ENCODE peak calls at places on chromosomes 12 and 14, in eight cellular contexts. U is EH; S is naive thymus-derived CD4-positive, alpha-beta T cell; D is NCI-H345; Y is NAMALWA; L is NCI-H748 treated with DMSO at 0.1 percent for 48 hours; E is G401; I is skeletal muscle cell. W is an unnamed sample.

GRCh38 chr14:70962935-70963334 is 55.7 kb downstream of the PCNX1 start:
- DNase-seq in U (no peak), S (no peak), D (no peak), Y (no peak), L (no peak), E (no peak), I (no peak), W (no peak)

GRCh38 chr12:19031032-19031431 is 98.5 kb upstream of the PLEKHA5 start:
- DNase-seq in U (peak), S (no peak), D (no peak), Y (no peak), L (no peak), E (no peak), I (peak), W (peak)

GRCh38 chr14:33039321-33039720 is 100.6 kb downstream of the NPAS3 start:
- DNase-seq in U (no peak), S (no peak), D (no peak), Y (no peak), L (no peak), E (no peak), I (no peak), W (no peak)

GRCh38 chr14:66395300-66395699 is 90.9 kb upstream of the CCDC196 start:
- DNase-seq in U (no peak), S (peak), D (no peak), Y (no peak), L (no peak), E (no peak), I (no peak), W (no peak)

GRCh38 chr14:60722163-60722835 is 1.9 kb downstream of the SIX4 start:
- DNase-seq in U (peak), S (no peak), D (peak), Y (peak), L (peak), E (peak), I (peak), W (no peak)

GRCh38 chr14:100535287-100536131 is 51.7 kb downstream of the BEGAIN start:
- DNase-seq in U (no peak), S (no peak), D (no peak), Y (no peak), L (no peak), E (no peak), I (no peak), W (no peak)

GRCh38 chr12:2129076-2129475 is 76.3 kb downstream of the CACNA1C start:
- DNase-seq in U (peak), S (no peak), D (no peak), Y (no peak), L (no peak), E (no peak), I (peak), W (peak)

GRCh38 chr12:47121146-47121545 is 41.4 kb upstream of the AMIGO2 start:
- DNase-seq in U (peak), S (no peak), D (no peak), Y (no peak), L (no peak), E (no peak), I (no peak), W (no peak)

GRCh38 chr12:113929312-113929989 is 36.7 kb downstream of the RBM19 start:
- DNase-seq in U (no peak), S (no peak), D (no peak), Y (no peak), L (no peak), E (no peak), I (no peak), W (no peak)

GRCh38 chr12:32920506-32921085 is 24.0 kb upstream of the PKP2 start:
- DNase-seq in U (no peak), S (no peak), D (no peak), Y (no peak), L (no peak), E (no peak), I (no peak), W (no peak)

GRCh38 chr12:94990222-94990621 is 13.3 kb downstream of the NDUFA12 start:
- DNase-seq in U (no peak), S (no peak), D (no peak), Y (no peak), L (no peak), E (no peak), I (no peak), W (no peak)

GRCh38 chr12:13146539-13146938 is 43.1 kb upstream of the GSG1 start:
- DNase-seq in U (no peak), S (no peak), D (no peak), Y (no peak), L (no peak), E (no peak), I (no peak), W (no peak)

GRCh38 chr14:57502581-57503254 is 9.1 kb upstream of the CCDC198 start:
- DNase-seq in U (peak), S (no peak), D (no peak), Y (no peak), L (no peak), E (no peak), I (peak), W (no peak)

GRCh38 chr14:103442288-103442687 is 57.1 kb downstream of the MARK3 start:
- DNase-seq in U (peak), S (no peak), D (no peak), Y (no peak), L (no peak), E (no peak), I (no peak), W (no peak)

GRCh38 chr12:52419656-52420055 is 13.5 kb upstream of the KRT82 start:
- DNase-seq in U (peak), S (no peak), D (no peak), Y (no peak), L (no peak), E (no peak), I (no peak), W (no peak)

GRCh38 chr12:31868980-31869379 is 90.2 kb upstream of the RESF1 start:
- DNase-seq in U (peak), S (no peak), D (peak), Y (no peak), L (peak), E (peak), I (peak), W (peak)

GRCh38 chr12:94621662-94622359 is 28.5 kb downstream of the TMCC3 start:
- DNase-seq in U (no peak), S (peak), D (no peak), Y (no peak), L (no peak), E (no peak), I (peak), W (no peak)

GRCh38 chr14:56271988-56272387 is 153.8 kb downstream of the PELI2 start:
- DNase-seq in U (peak), S (no peak), D (no peak), Y (no peak), L (peak), E (no peak), I (no peak), W (peak)

GRCh38 chr14:67166450-67166853 is 22.8 kb upstream of the GARIN2 start:
- DNase-seq in U (peak), S (peak), D (peak), Y (peak), L (peak), E (peak), I (no peak), W (peak)

GRCh38 chr12:1590083-1590979 is 4.0 kb downstream of the FBXL14 start:
- DNase-seq in U (peak), S (no peak), D (no peak), Y (no peak), L (no peak), E (peak), I (no peak), W (no peak)

GRCh38 chr14:52313903-52314481 is at the start of gene PTGER2:
- DNase-seq in U (peak), S (peak), D (peak), Y (no peak), L (peak), E (no peak), I (peak), W (no peak)

GRCh38 chr14:22520235-22520634 is 68.8 kb downstream of the DAD1 start:
- DNase-seq in U (peak), S (no peak), D (no peak), Y (no peak), L (no peak), E (no peak), I (peak), W (peak)

GRCh38 chr12:67747869-67748760 is 99.6 kb downstream of the DYRK2 start:
- DNase-seq in U (peak), S (no peak), D (no peak), Y (no peak), L (no peak), E (no peak), I (no peak), W (peak)

GRCh38 chr12:72570601-72571000 is 298.4 kb downstream of the TRHDE start:
- DNase-seq in U (no peak), S (no peak), D (no peak), Y (peak), L (peak), E (no peak), I (no peak), W (no peak)

GRCh38 chr14:84490081-84490480 is 1039.9 kb upstream of the FLRT2 start:
- DNase-seq in U (no peak), S (no peak), D (no peak), Y (no peak), L (no peak), E (no peak), I (no peak), W (no peak)

GRCh38 chr14:77271113-77271710 is at the start of gene NGB:
- DNase-seq in U (no peak), S (no peak), D (no peak), Y (no peak), L (no peak), E (no peak), I (no peak), W (no peak)

GRCh38 chr12:54217309-54217661 is 28.5 kb upstream of the SMUG1 start:
- DNase-seq in U (no peak), S (no peak), D (no peak), Y (no peak), L (no peak), E (no peak), I (no peak), W (no peak)

GRCh38 chr12:51579321-51579850 is 11.6 kb upstream of the SCN8A start:
- DNase-seq in U (no peak), S (no peak), D (no peak), Y (no peak), L (no peak), E (no peak), I (no peak), W (no peak)

GRCh38 chr14:97290065-97290464 is 492.9 kb downstream of the VRK1 start:
- DNase-seq in U (no peak), S (no peak), D (no peak), Y (no peak), L (no peak), E (no peak), I (no peak), W (no peak)

GRCh38 chr14:90962505-90962904 is 97.9 kb downstream of the RPS6KA5 start:
- DNase-seq in U (no peak), S (no peak), D (no peak), Y (no peak), L (no peak), E (no peak), I (no peak), W (no peak)

W was measured in GM04504.